ENCODE peak calls at places on chromosomes 2 and 18, in six cellular contexts. L, N, T, X, P and Q are unnamed samples.

GRCh38 chr18:35139517-35139916 is 98.3 kb downstream of the MAPRE2 start:
- DNase-seq in L (no peak), N (no peak), T (no peak), X (no peak), P (no peak), Q (no peak)

GRCh38 chr18:76896677-76897076 is 74.3 kb downstream of the ZNF236 start:
- DNase-seq in L (no peak), N (no peak), T (no peak), X (no peak), P (no peak), Q (no peak)

GRCh38 chr2:220410296-220410695 is 782.9 kb downstream of the SLC4A3 start:
- DNase-seq in L (no peak), N (no peak), T (no peak), X (no peak), P (no peak), Q (no peak)

GRCh38 chr2:38535745-38536506 is 66.8 kb downstream of the HNRNPLL start:
- DNase-seq in L (peak), N (peak), T (peak), X (peak), P (peak), Q (peak)

GRCh38 chr2:108909917-108910515 is 79.0 kb downstream of the EDAR start:
- DNase-seq in L (no peak), N (no peak), T (no peak), X (no peak), P (no peak), Q (no peak)

GRCh38 chr2:1591978-1592907 is 152.1 kb downstream of the PXDN start:
- DNase-seq in L (peak), N (no peak), T (no peak), X (peak), P (peak), Q (peak)

GRCh38 chr18:8468911-8469310 is 140.3 kb upstream of the RAB12 start:
- DNase-seq in L (no peak), N (no peak), T (no peak), X (no peak), P (no peak), Q (no peak)

GRCh38 chr2:42047488-42048317 is at the start of gene PKDCC:
- DNase-seq in L (peak), N (peak), T (peak), X (peak), P (peak), Q (peak)

GRCh38 chr2:174683392-174683759 is 80.9 kb downstream of the CHRNA1 start:
- DNase-seq in L (no peak), N (no peak), T (no peak), X (peak), P (no peak), Q (no peak)

GRCh38 chr2:73830871-73831401 is 2.2 kb downstream of the STAMBP start:
- DNase-seq in L (no peak), N (no peak), T (no peak), X (no peak), P (no peak), Q (no peak)

GRCh38 chr18:76273956-76274355 is 221.1 kb downstream of the ZNF516 start:
- DNase-seq in L (no peak), N (no peak), T (no peak), X (no peak), P (no peak), Q (no peak)

GRCh38 chr2:235734700-235735205 is 240.9 kb downstream of the AGAP1 start:
- DNase-seq in L (peak), N (no peak), T (no peak), X (no peak), P (no peak), Q (no peak)

GRCh38 chr2:237290249-237290648 is 123.7 kb downstream of the COL6A3 start:
- DNase-seq in L (peak), N (no peak), T (no peak), X (no peak), P (peak), Q (peak)

GRCh38 chr2:74538881-74539339 is 9.2 kb downstream of the HTRA2 start:
- DNase-seq in L (no peak), N (no peak), T (no peak), X (no peak), P (no peak), Q (no peak)

GRCh38 chr2:30157616-30158015 is 10.8 kb downstream of the YPEL5 start:
- DNase-seq in L (no peak), N (no peak), T (no peak), X (no peak), P (no peak), Q (no peak)

GRCh38 chr2:27582129-27582694 is 630 bp upstream of the ZNF512 start:
- DNase-seq in L (peak), N (no peak), T (no peak), X (no peak), P (no peak), Q (no peak)

GRCh38 chr2:73156539-73157124 is 43.9 kb upstream of the RAB11FIP5 start:
- DNase-seq in L (peak), N (peak), T (peak), X (peak), P (peak), Q (peak)

GRCh38 chr2:53515435-53516332 is 251.9 kb upstream of the CHAC2 start:
- DNase-seq in L (no peak), N (no peak), T (no peak), X (peak), P (no peak), Q (no peak)

GRCh38 chr2:99141110-99142108 is at the start of gene C2orf15:
- DNase-seq in L (peak), N (peak), T (peak), X (peak), P (peak), Q (peak)
- TF ChIP-seq EP300 in L (no peak), N (no peak), T (no peak), X (no peak), P (no peak), Q (peak)

DNA sequence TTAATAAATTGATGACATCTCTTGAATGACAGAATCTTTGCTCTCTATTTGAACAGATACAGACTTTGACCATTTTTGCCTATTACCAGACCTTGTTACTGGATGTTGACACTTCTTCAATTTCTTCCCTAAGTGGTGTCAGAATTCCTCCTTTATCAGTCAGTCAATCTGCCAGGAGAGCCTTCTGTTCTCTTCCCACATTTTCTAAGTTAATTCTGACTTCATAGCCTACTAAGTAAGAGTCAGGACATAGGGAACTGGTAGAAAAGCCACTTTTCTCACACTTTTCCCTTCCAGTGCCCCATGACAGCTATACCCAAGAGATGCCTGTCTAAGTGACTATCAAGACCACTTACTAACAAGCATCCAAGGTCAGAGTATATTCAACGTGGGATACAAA is 1187.5 kb upstream of the NXPH2 start:
- DNase-seq in L (no peak), N (no peak), T (no peak), X (no peak), P (no peak), Q (no peak)
- TF ChIP-seq EP300 in L (no peak), N (no peak), T (no peak), X (no peak), P (no peak), Q (no peak)

GRCh38 chr2:187478719-187479118 is 30.7 kb upstream of the CALCRL start:
- DNase-seq in L (no peak), N (no peak), T (no peak), X (no peak), P (no peak), Q (no peak)

GRCh38 chr2:187477041-187477440 is 29.0 kb upstream of the CALCRL start:
- DNase-seq in L (no peak), N (no peak), T (no peak), X (no peak), P (no peak), Q (no peak)

GRCh38 chr2:187481543-187481942 is 33.5 kb upstream of the CALCRL start:
- DNase-seq in L (no peak), N (no peak), T (no peak), X (no peak), P (no peak), Q (no peak)

GRCh38 chr2:187470698-187471097 is 22.6 kb upstream of the CALCRL start:
- DNase-seq in L (no peak), N (no peak), T (no peak), X (no peak), P (no peak), Q (no peak)

GRCh38 chr2:187475499-187476248 is 27.6 kb upstream of the CALCRL start:
- DNase-seq in L (no peak), N (no peak), T (no peak), X (no peak), P (no peak), Q (no peak)
- TF ChIP-seq EP300 in L (no peak), N (no peak), T (no peak), X (no peak), P (no peak), Q (no peak)

GRCh38 chr2:15745907-15746306 is 154.2 kb downstream of the DDX1 start:
- DNase-seq in L (no peak), N (no peak), T (no peak), X (no peak), P (no peak), Q (no peak)
- TF ChIP-seq EP300 in L (no peak), N (no peak), T (no peak), X (no peak), P (no peak), Q (no peak)

GRCh38 chr18:42137671-42138375 is 182.8 kb downstream of the PIK3C3 start:
- DNase-seq in L (no peak), N (no peak), T (no peak), X (no peak), P (no peak), Q (no peak)
- TF ChIP-seq EP300 in L (no peak), N (no peak), T (no peak), X (no peak), P (no peak), Q (no peak)

GRCh38 chr2:60717691-60718090 is 38.4 kb upstream of the PAPOLG start:
- DNase-seq in L (no peak), N (no peak), T (no peak), X (no peak), P (peak), Q (no peak)
- TF ChIP-seq EP300 in L (peak), N (no peak), T (no peak), X (no peak), P (peak), Q (peak)